ENCODE peak calls at places on chromosomes 4 and X, in seven cellular contexts. One of them, this sample, is unnamed. For H3K36me3 and H3K4me1, the result is how much of the 10 kb centered on the place peaks cover.

GRCh38 chrX:74232859-74233258 is 71.1 kb upstream of the ZCCHC13 start:
- DNase-seq in left lung: no peak
- DNase-seq in left ventricle myocardium inferior: no peak
- DNase-seq in breast epithelium: no peak
- DNase-seq in GM23338: peak
- DNase-seq in tibial nerve: no peak
- DNase-seq in prostate gland: no peak
- DNase-seq in this sample: no peak

GRCh38 chrX:126967225-126967624 is 147.7 kb downstream of the PRR32 start:
- DNase-seq in left lung: no peak
- DNase-seq in left ventricle myocardium inferior: no peak
- DNase-seq in breast epithelium: no peak
- DNase-seq in GM23338: no peak
- DNase-seq in tibial nerve: no peak
- DNase-seq in prostate gland: no peak
- DNase-seq in this sample: no peak

GRCh38 chr4:159232465-159233106 is 129.7 kb downstream of the RAPGEF2 start:
- DNase-seq in left lung: no peak
- DNase-seq in left ventricle myocardium inferior: no peak
- DNase-seq in breast epithelium: no peak
- DNase-seq in GM23338: peak
- DNase-seq in tibial nerve: no peak
- DNase-seq in prostate gland: no peak
- DNase-seq in this sample: no peak

GRCh38 chr4:78710536-78710935 is 65.6 kb upstream of the BMP2K start:
- DNase-seq in left lung: no peak
- DNase-seq in left ventricle myocardium inferior: no peak
- DNase-seq in breast epithelium: no peak
- DNase-seq in GM23338: no peak
- DNase-seq in tibial nerve: no peak
- DNase-seq in prostate gland: no peak
- DNase-seq in this sample: no peak

GRCh38 chr4:139528377-139529005 is 27.5 kb downstream of the SETD7 start:
- DNase-seq in left lung: peak
- DNase-seq in left ventricle myocardium inferior: peak
- DNase-seq in breast epithelium: no peak
- DNase-seq in GM23338: no peak
- DNase-seq in tibial nerve: peak
- DNase-seq in prostate gland: no peak
- DNase-seq in this sample: no peak

GRCh38 chrX:103774070-103774642 is 2.5 kb upstream of the PLP1 start:
- DNase-seq in left lung: no peak
- DNase-seq in left ventricle myocardium inferior: no peak
- DNase-seq in breast epithelium: no peak
- DNase-seq in GM23338: peak
- DNase-seq in tibial nerve: no peak
- DNase-seq in prostate gland: peak
- DNase-seq in this sample: no peak

GRCh38 chr4:118904935-118905334 is 16.3 kb downstream of the SYNPO2 start:
- DNase-seq in left lung: no peak
- DNase-seq in left ventricle myocardium inferior: no peak
- DNase-seq in breast epithelium: no peak
- DNase-seq in GM23338: no peak
- DNase-seq in tibial nerve: no peak
- DNase-seq in prostate gland: no peak
- DNase-seq in this sample: no peak

GRCh38 chr4:127781303-127782024 is 658 bp upstream of the HSPA4L start:
- DNase-seq in left lung: peak
- DNase-seq in left ventricle myocardium inferior: peak
- DNase-seq in breast epithelium: peak
- DNase-seq in GM23338: peak
- DNase-seq in tibial nerve: peak
- DNase-seq in prostate gland: peak
- DNase-seq in this sample: peak

GRCh38 chr4:146477054-146477453 is 44.7 kb downstream of the SLC10A7 start:
- DNase-seq in left lung: no peak
- DNase-seq in left ventricle myocardium inferior: no peak
- DNase-seq in breast epithelium: no peak
- DNase-seq in GM23338: no peak
- DNase-seq in tibial nerve: no peak
- DNase-seq in prostate gland: no peak
- DNase-seq in this sample: no peak

GRCh38 chr4:105092768-105093167 is 53.9 kb upstream of the TET2 start:
- DNase-seq in left lung: no peak
- DNase-seq in left ventricle myocardium inferior: no peak
- DNase-seq in breast epithelium: no peak
- DNase-seq in GM23338: no peak
- DNase-seq in tibial nerve: no peak
- DNase-seq in prostate gland: no peak
- DNase-seq in this sample: no peak

GRCh38 chrX:120486786-120487185 is 17.7 kb upstream of the LAMP2 start:
- DNase-seq in left lung: no peak
- DNase-seq in left ventricle myocardium inferior: no peak
- DNase-seq in breast epithelium: no peak
- DNase-seq in GM23338: no peak
- DNase-seq in tibial nerve: no peak
- DNase-seq in prostate gland: no peak
- DNase-seq in this sample: no peak

GRCh38 chr4:70183168-70183939 is 12.2 kb upstream of the ODAM start:
- DNase-seq in left lung: no peak
- DNase-seq in left ventricle myocardium inferior: no peak
- DNase-seq in breast epithelium: no peak
- DNase-seq in GM23338: peak
- DNase-seq in tibial nerve: no peak
- DNase-seq in prostate gland: no peak
- DNase-seq in this sample: no peak

GRCh38 chr4:187993827-187994226 is 1.7 kb upstream of the ZFP42 start:
- DNase-seq in left lung: no peak
- DNase-seq in left ventricle myocardium inferior: no peak
- DNase-seq in breast epithelium: no peak
- DNase-seq in GM23338: peak
- DNase-seq in tibial nerve: no peak
- DNase-seq in prostate gland: no peak
- DNase-seq in this sample: no peak

GRCh38 chr4:86855572-86855971 is 6.4 kb upstream of the SLC10A6 start:
- DNase-seq in left lung: no peak
- DNase-seq in left ventricle myocardium inferior: no peak
- DNase-seq in breast epithelium: no peak
- DNase-seq in GM23338: no peak
- DNase-seq in tibial nerve: no peak
- DNase-seq in prostate gland: peak
- DNase-seq in this sample: no peak

GRCh38 chr4:169229571-169230028 is 41.2 kb downstream of the SH3RF1 start:
- DNase-seq in left lung: no peak
- DNase-seq in left ventricle myocardium inferior: no peak
- DNase-seq in breast epithelium: no peak
- DNase-seq in GM23338: no peak
- DNase-seq in tibial nerve: no peak
- DNase-seq in prostate gland: no peak
- DNase-seq in this sample: no peak

GRCh38 chr4:138367942-138368341 is 125.8 kb upstream of the SLC7A11 start:
- DNase-seq in left lung: no peak
- DNase-seq in left ventricle myocardium inferior: no peak
- DNase-seq in breast epithelium: no peak
- DNase-seq in GM23338: no peak
- DNase-seq in tibial nerve: no peak
- DNase-seq in prostate gland: no peak
- DNase-seq in this sample: no peak

GRCh38 chrX:70025464-70025863 is 24.3 kb downstream of the AWAT2 start:
- DNase-seq in left lung: no peak
- DNase-seq in left ventricle myocardium inferior: no peak
- DNase-seq in breast epithelium: no peak
- DNase-seq in GM23338: no peak
- DNase-seq in tibial nerve: no peak
- DNase-seq in prostate gland: no peak
- DNase-seq in this sample: no peak

GRCh38 chr4:182530451-182530850 is 287.2 kb downstream of the TENM3 start:
- DNase-seq in left lung: no peak
- DNase-seq in left ventricle myocardium inferior: no peak
- DNase-seq in breast epithelium: no peak
- DNase-seq in GM23338: no peak
- DNase-seq in tibial nerve: no peak
- DNase-seq in prostate gland: no peak
- DNase-seq in this sample: no peak

GRCh38 chr4:1873776-1874175 is 2.6 kb downstream of the NSD2 start:
- DNase-seq in left lung: peak
- DNase-seq in left ventricle myocardium inferior: no peak
- DNase-seq in breast epithelium: no peak
- DNase-seq in GM23338: no peak
- DNase-seq in tibial nerve: no peak
- DNase-seq in prostate gland: no peak
- DNase-seq in this sample: no peak

GRCh38 chr4:120731561-120731960 is 191.0 kb downstream of the PRDM5 start:
- DNase-seq in left lung: no peak
- DNase-seq in left ventricle myocardium inferior: no peak
- DNase-seq in breast epithelium: no peak
- DNase-seq in GM23338: no peak
- DNase-seq in tibial nerve: no peak
- DNase-seq in prostate gland: no peak
- DNase-seq in this sample: no peak

GRCh38 chr4:150242820-150243458 is 164.7 kb downstream of the DCLK2 start:
- DNase-seq in left lung: no peak
- DNase-seq in left ventricle myocardium inferior: no peak
- DNase-seq in breast epithelium: no peak
- DNase-seq in GM23338: peak
- DNase-seq in tibial nerve: no peak
- DNase-seq in prostate gland: no peak
- DNase-seq in this sample: no peak

GRCh38 chrX:107541244-107541643 is 87.1 kb upstream of the PRPS1 start:
- DNase-seq in left lung: no peak
- DNase-seq in left ventricle myocardium inferior: no peak
- DNase-seq in breast epithelium: no peak
- DNase-seq in GM23338: no peak
- DNase-seq in tibial nerve: no peak
- DNase-seq in prostate gland: no peak
- DNase-seq in this sample: no peak

GRCh38 chrX:107547621-107548020 is 80.7 kb upstream of the PRPS1 start:
- DNase-seq in left lung: no peak
- DNase-seq in left ventricle myocardium inferior: peak
- DNase-seq in breast epithelium: no peak
- DNase-seq in GM23338: no peak
- DNase-seq in tibial nerve: no peak
- DNase-seq in prostate gland: no peak
- DNase-seq in this sample: no peak

GRCh38 chrX:107537815-107538214 is 88.4 kb downstream of the FRMPD3 start:
- DNase-seq in left lung: no peak
- DNase-seq in left ventricle myocardium inferior: no peak
- DNase-seq in breast epithelium: no peak
- DNase-seq in GM23338: peak
- DNase-seq in tibial nerve: no peak
- DNase-seq in prostate gland: no peak
- DNase-seq in this sample: no peak

GRCh38 chrX:107542500-107542899 is 85.8 kb upstream of the PRPS1 start:
- DNase-seq in left lung: no peak
- DNase-seq in left ventricle myocardium inferior: no peak
- DNase-seq in breast epithelium: no peak
- DNase-seq in GM23338: peak
- DNase-seq in tibial nerve: no peak
- DNase-seq in prostate gland: peak
- DNase-seq in this sample: no peak
- TF ChIP-seq CTCF in left lung: no peak
- TF ChIP-seq CTCF in left ventricle myocardium inferior: no peak
- TF ChIP-seq CTCF in breast epithelium: no peak
- TF ChIP-seq CTCF in GM23338: peak
- TF ChIP-seq CTCF in tibial nerve: no peak
- TF ChIP-seq CTCF in prostate gland: no peak
- TF ChIP-seq CTCF in this sample: no peak

GRCh38 chr4:88022289-88022688 is 14.9 kb downstream of the PKD2 start:
- DNase-seq in left lung: no peak
- DNase-seq in left ventricle myocardium inferior: no peak
- DNase-seq in breast epithelium: no peak
- DNase-seq in GM23338: no peak
- DNase-seq in tibial nerve: no peak
- DNase-seq in prostate gland: no peak
- DNase-seq in this sample: no peak
- H3K36me3 ChIP-seq in left lung: under half
- H3K36me3 ChIP-seq in left ventricle myocardium inferior: under half
- H3K36me3 ChIP-seq in breast epithelium: under half
- H3K36me3 ChIP-seq in GM23338: under half
- H3K36me3 ChIP-seq in tibial nerve: half or more
- H3K36me3 ChIP-seq in prostate gland: under half
- H3K36me3 ChIP-seq in this sample: under half

GRCh38 chr4:148263127-148263526 is 179.1 kb downstream of the NR3C2 start:
- DNase-seq in left lung: no peak
- DNase-seq in left ventricle myocardium inferior: no peak
- DNase-seq in breast epithelium: no peak
- DNase-seq in GM23338: no peak
- DNase-seq in tibial nerve: no peak
- DNase-seq in prostate gland: no peak
- DNase-seq in this sample: no peak
- H3K4me1 ChIP-seq in left lung: under half
- H3K4me1 ChIP-seq in left ventricle myocardium inferior: under half
- H3K4me1 ChIP-seq in breast epithelium: under half
- H3K4me1 ChIP-seq in GM23338: under half
- H3K4me1 ChIP-seq in tibial nerve: under half
- H3K4me1 ChIP-seq in prostate gland: under half
- H3K4me1 ChIP-seq in this sample: under half

DNA sequence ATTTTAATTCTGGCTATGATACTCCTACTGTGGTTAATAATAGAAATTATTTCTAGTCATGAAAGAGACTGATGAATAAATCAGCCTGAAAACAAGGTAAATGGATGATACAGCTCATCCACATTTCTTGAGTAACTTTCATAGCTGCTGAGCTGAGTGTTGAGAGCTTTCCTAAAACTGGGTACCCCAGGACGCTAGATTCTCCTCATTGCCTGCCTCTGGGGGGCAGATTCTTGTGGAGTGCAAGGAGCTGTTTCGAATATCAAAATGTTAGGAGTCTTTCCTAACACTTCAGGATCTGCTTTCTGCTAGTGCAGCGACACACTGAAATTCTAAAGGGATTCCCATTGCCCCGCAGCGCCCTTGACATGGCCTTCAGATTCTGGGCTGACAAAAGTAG is 2.1 kb downstream of the MND1 start:
- DNase-seq in left lung: no peak
- DNase-seq in left ventricle myocardium inferior: no peak
- DNase-seq in breast epithelium: no peak
- DNase-seq in GM23338: peak
- DNase-seq in tibial nerve: no peak
- DNase-seq in prostate gland: no peak
- DNase-seq in this sample: no peak
- TF ChIP-seq CTCF in left lung: no peak
- TF ChIP-seq CTCF in left ventricle myocardium inferior: no peak
- TF ChIP-seq CTCF in breast epithelium: no peak
- TF ChIP-seq CTCF in GM23338: peak
- TF ChIP-seq CTCF in tibial nerve: no peak
- TF ChIP-seq CTCF in prostate gland: no peak
- TF ChIP-seq CTCF in this sample: no peak